ENCODE peak calls at places on chromosomes 11 and 22, in nine cellular contexts. R is T-helper 1 cell, M is left lobe of liver, P is NCI-H2029 treated with DMSO at 0.1 percent for 48 hours, I is SIG-M5, K is H9, Y is ELR, L is AG08396, F is posterior cingulate gyrus. S is an unnamed sample.

GRCh38 chr11:69912911-69913451 is 93.8 kb upstream of the FGF3 start:
- DNase-seq in R (no peak), M (peak; percentile 41), P (no peak), F (peak; percentile 14), K (peak; percentile 46), I (no peak), Y (peak; percentile 37), L (no peak), S (no peak)

GRCh38 chr11:120759046-120759445 is 247.5 kb downstream of the GRIK4 start:
- DNase-seq in R (no peak), P (no peak), M (no peak), L (no peak), I (no peak), Y (no peak), K (no peak), F (no peak), S (no peak)

GRCh38 chr11:34239465-34240149 is 118.2 kb downstream of the ABTB2 start:
- DNase-seq in F (no peak), P (no peak), I (no peak), M (no peak), Y (no peak), K (no peak), R (no peak), L (no peak), S (no peak)

GRCh38 chr11:71066311-71066710 is 186.1 kb downstream of the SHANK2 start:
- DNase-seq in P (no peak), M (no peak), F (no peak), R (no peak), L (no peak), K (no peak), I (no peak), Y (no peak), S (no peak)

GRCh38 chr22:27752771-27753170 is 48.8 kb downstream of the MN1 start:
- DNase-seq in I (no peak), P (no peak), K (no peak), F (no peak), M (no peak), L (no peak), Y (peak; percentile 38), R (no peak), S (no peak)

GRCh38 chr22:50032941-50033601 is 20.5 kb upstream of the IL17REL start:
- DNase-seq in Y (no peak), K (no peak), M (no peak), F (no peak), I (no peak), P (no peak), R (no peak), L (no peak), S (no peak)

GRCh38 chr11:65786008-65786785 is 666 bp upstream of the OVOL1 start:
- DNase-seq in R (no peak), M (no peak), L (no peak), Y (no peak), P (no peak), F (no peak), K (peak; percentile 39), I (no peak), S (no peak)

GRCh38 chr11:103499710-103500340 is 390.6 kb downstream of the DYNC2H1 start:
- DNase-seq in R (no peak), K (no peak), M (no peak), L (no peak), I (no peak), Y (peak; percentile 59), F (no peak), P (no peak), S (no peak)

GRCh38 chr11:64762916-64763803 is 3.4 kb upstream of the PYGM start:
- DNase-seq in L (peak; percentile 54), F (peak; percentile 16), M (no peak), K (peak; percentile 77), R (no peak), I (no peak), P (no peak), Y (peak; percentile 78), S (no peak)

GRCh38 chr11:27296406-27296994 is 66.5 kb downstream of the CCDC34 start:
- DNase-seq in P (peak; percentile 36), M (no peak), Y (peak; percentile 72), I (no peak), R (no peak), K (no peak), F (no peak), L (peak; percentile 39), S (peak; percentile 13)

GRCh38 chr11:102989379-102990047 is 34.0 kb upstream of the MMP13 start:
- DNase-seq in K (no peak), L (peak; percentile 56), R (no peak), P (no peak), F (no peak), I (no peak), Y (peak; percentile 83), M (no peak), S (no peak)

GRCh38 chr11:127017482-127017881 is 16.9 kb upstream of the KIRREL3 start:
- DNase-seq in K (peak; percentile 52), R (no peak), P (no peak), Y (peak; percentile 96), I (no peak), M (no peak), F (no peak), L (peak; percentile 83), S (no peak)

GRCh38 chr11:9831122-9831521 is 167.2 kb downstream of the SWAP70 start:
- DNase-seq in M (no peak), K (peak; percentile 41), P (peak; percentile 8), R (no peak), I (no peak), F (no peak), L (no peak), Y (no peak), S (no peak)

GRCh38 chr22:44249376-44250147 is 63.2 kb downstream of the SHISAL1 start:
- DNase-seq in P (no peak), F (no peak), R (no peak), K (no peak), M (no peak), Y (no peak), I (no peak), L (no peak), S (no peak)

S was measured in frontal cortex.